ENCODE peak calls at places on chromosomes 5 and 9, in eight cellular contexts. Q, Y, X, D, U, K, B and C are unnamed samples.

GRCh38 chr5:171874210-171874609 is 88.6 kb downstream of the SMIM23 start:
- DNase-seq in B (no peak), K (no peak), X (no peak), Y (no peak), Q (no peak), D (no peak), U (no peak), C (no peak)

GRCh38 chr5:102663771-102664530 is 91.2 kb upstream of the PAM start:
- DNase-seq in K (no peak), Y (no peak), B (no peak), Q (no peak), X (no peak), U (no peak), D (peak; percentile 51), C (peak; percentile 68)

GRCh38 chr9:129235931-129236331 is 57.9 kb upstream of the IER5L start:
- DNase-seq in Q (peak; percentile 40), U (no peak), B (peak; percentile 57), X (no peak), D (no peak), K (peak; percentile 83), Y (no peak), C (no peak)

GRCh38 chr9:129139993-129140396 is 28.8 kb downstream of the PTPA start:
- DNase-seq in B (peak; percentile 65), U (peak; percentile 95), X (peak; percentile 91), Q (peak; percentile 96), K (peak; percentile 92), D (peak; percentile 95), Y (peak; percentile 92), C (peak; percentile 100)

GRCh38 chr5:120457839-120458507 is 6.1 kb upstream of the PRR16 start:
- DNase-seq in U (peak; percentile 84), B (no peak), Q (peak; percentile 92), D (peak; percentile 78), Y (peak; percentile 80), K (peak; percentile 67), X (peak; percentile 37), C (peak; percentile 61)

GRCh38 chr9:107270082-107270481 is 13.0 kb upstream of the RAD23B start:
- DNase-seq in B (no peak), D (no peak), X (no peak), Q (no peak), Y (no peak), K (no peak), U (no peak), C (no peak)

GRCh38 chr9:37574996-37575395 is 1.2 kb downstream of the FBXO10 start:
- DNase-seq in Y (no peak), B (no peak), U (no peak), D (no peak), Q (no peak), K (no peak), X (no peak), C (no peak)

GRCh38 chr9:97954550-97954989 is 16.6 kb upstream of the HEMGN start:
- DNase-seq in K (peak; percentile 73), Y (peak; percentile 37), X (peak; percentile 33), B (peak; percentile 18), Q (no peak), D (peak; percentile 57), U (no peak), C (peak; percentile 64)

GRCh38 chr5:77239126-77239741 is 28.8 kb downstream of the PDE8B start:
- DNase-seq in X (no peak), U (no peak), D (peak; percentile 50), Q (no peak), Y (no peak), K (peak; percentile 46), B (no peak), C (peak; percentile 14)

GRCh38 chr5:103669615-103670014 is 107.0 kb upstream of the NUDT12 start:
- DNase-seq in K (no peak), U (no peak), D (no peak), B (no peak), Y (no peak), X (no peak), Q (no peak), C (no peak)

GRCh38 chr5:148540636-148541035 is 113.7 kb downstream of the HTR4 start:
- DNase-seq in Y (no peak), K (no peak), U (no peak), Q (no peak), B (no peak), X (no peak), D (no peak), C (no peak)

GRCh38 chr5:107388111-107388861 is 282.5 kb downstream of the EFNA5 start:
- DNase-seq in Q (no peak), K (peak; percentile 7), X (peak; percentile 14), D (peak; percentile 75), B (no peak), U (no peak), Y (no peak), C (peak; percentile 92)

GRCh38 chr9:32508728-32509127 is 17.3 kb downstream of the RIGI start:
- DNase-seq in K (no peak), U (no peak), X (no peak), B (no peak), Y (no peak), Q (no peak), D (no peak), C (no peak)

GRCh38 chr5:146007270-146007669 is 70.9 kb downstream of the SH3RF2 start:
- DNase-seq in Q (no peak), B (no peak), X (peak; percentile 13), K (no peak), U (no peak), Y (no peak), D (peak; percentile 22), C (no peak)

GRCh38 chr5:134555223-134555790 is 29.8 kb downstream of the JADE2 start:
- DNase-seq in Q (no peak), B (no peak), D (no peak), X (no peak), U (no peak), K (peak; percentile 46), Y (no peak), C (no peak)

GRCh38 chr5:10479226-10479721 is 37.6 kb downstream of the ROPN1L start:
- DNase-seq in Y (peak; percentile 87), B (no peak), X (peak; percentile 93), K (no peak), D (peak; percentile 96), Q (no peak), U (no peak), C (peak; percentile 92)